ENCODE peak calls at places on chromosomes 6 and 20, in six cellular contexts. One of them, this sample, is unnamed.

GRCh38 chr20:1301031-1301529 is 27.9 kb downstream of the SDCBP2 start:
- DNase-seq in GM20000: no peak
- DNase-seq in cardiac fibroblast: peak; percentile 75
- DNase-seq in Panc1: no peak
- DNase-seq in H9: peak; percentile 73
- DNase-seq in foreskin fibroblast: peak; percentile 70
- DNase-seq in this sample: no peak

GRCh38 chr6:44263357-44264100 is 1.8 kb downstream of the NFKBIE start:
- DNase-seq in cardiac fibroblast: peak; percentile 31
- DNase-seq in Panc1: no peak
- DNase-seq in GM20000: peak; percentile 76
- DNase-seq in H9: no peak
- DNase-seq in foreskin fibroblast: no peak
- DNase-seq in this sample: no peak

GRCh38 chr6:40804905-40805304 is 217.7 kb upstream of the LRFN2 start:
- DNase-seq in foreskin fibroblast: no peak
- DNase-seq in GM20000: no peak
- DNase-seq in H9: no peak
- DNase-seq in Panc1: no peak
- DNase-seq in cardiac fibroblast: no peak
- DNase-seq in this sample: no peak

GRCh38 chr6:53803081-53803860 is 8.5 kb downstream of the LRRC1 start:
- DNase-seq in Panc1: no peak
- DNase-seq in GM20000: no peak
- DNase-seq in foreskin fibroblast: peak; percentile 28
- DNase-seq in cardiac fibroblast: no peak
- DNase-seq in H9: no peak
- DNase-seq in this sample: no peak

GRCh38 chr6:76644231-76644630 is 571.8 kb upstream of the IMPG1 start:
- DNase-seq in cardiac fibroblast: no peak
- DNase-seq in GM20000: no peak
- DNase-seq in Panc1: no peak
- DNase-seq in foreskin fibroblast: no peak
- DNase-seq in H9: no peak
- DNase-seq in this sample: no peak

GRCh38 chr6:126546771-126547170 is 206.9 kb downstream of the CENPW start:
- DNase-seq in Panc1: no peak
- DNase-seq in GM20000: no peak
- DNase-seq in H9: no peak
- DNase-seq in foreskin fibroblast: peak; percentile 15
- DNase-seq in cardiac fibroblast: no peak
- DNase-seq in this sample: no peak

GRCh38 chr20:44746367-44747165 is 901 bp downstream of the KCNK15 start:
- DNase-seq in H9: no peak
- DNase-seq in GM20000: no peak
- DNase-seq in foreskin fibroblast: no peak
- DNase-seq in Panc1: no peak
- DNase-seq in cardiac fibroblast: no peak
- DNase-seq in this sample: no peak

GRCh38 chr6:1502041-1502440 is 107.7 kb upstream of the FOXC1 start:
- DNase-seq in H9: no peak
- DNase-seq in Panc1: no peak
- DNase-seq in foreskin fibroblast: peak; percentile 62
- DNase-seq in cardiac fibroblast: peak; percentile 66
- DNase-seq in GM20000: no peak
- DNase-seq in this sample: no peak

GRCh38 chr20:42678895-42679294 is 510.8 kb downstream of the PTPRT start:
- DNase-seq in cardiac fibroblast: no peak
- DNase-seq in Panc1: no peak
- DNase-seq in foreskin fibroblast: no peak
- DNase-seq in GM20000: no peak
- DNase-seq in H9: peak; percentile 57
- DNase-seq in this sample: no peak

GRCh38 chr6:82145926-82146452 is 101.6 kb downstream of the IBTK start:
- DNase-seq in foreskin fibroblast: peak; percentile 14
- DNase-seq in H9: no peak
- DNase-seq in GM20000: no peak
- DNase-seq in cardiac fibroblast: no peak
- DNase-seq in Panc1: no peak
- DNase-seq in this sample: no peak

GRCh38 chr6:137849076-137849708 is 17.9 kb upstream of the TNFAIP3 start:
- DNase-seq in GM20000: no peak
- DNase-seq in cardiac fibroblast: peak; percentile 57
- DNase-seq in Panc1: no peak
- DNase-seq in foreskin fibroblast: peak; percentile 59
- DNase-seq in H9: no peak
- DNase-seq in this sample: no peak

GRCh38 chr20:41087777-41088176 is 49.6 kb upstream of the PLCG1 start:
- DNase-seq in foreskin fibroblast: no peak
- DNase-seq in H9: no peak
- DNase-seq in cardiac fibroblast: no peak
- DNase-seq in Panc1: no peak
- DNase-seq in GM20000: no peak
- DNase-seq in this sample: no peak

GRCh38 chr6:15352884-15353283 is 107.0 kb downstream of the JARID2 start:
- DNase-seq in foreskin fibroblast: no peak
- DNase-seq in Panc1: no peak
- DNase-seq in GM20000: no peak
- DNase-seq in cardiac fibroblast: peak; percentile 54
- DNase-seq in H9: no peak
- DNase-seq in this sample: no peak

GRCh38 chr6:47061631-47062300 is 19.6 kb upstream of the ADGRF1 start:
- DNase-seq in H9: no peak
- DNase-seq in GM20000: no peak
- DNase-seq in foreskin fibroblast: peak; percentile 36
- DNase-seq in Panc1: no peak
- DNase-seq in cardiac fibroblast: peak; percentile 63
- DNase-seq in this sample: no peak

GRCh38 chr6:119318176-119318575 is 31.4 kb downstream of the MAN1A1 start:
- DNase-seq in cardiac fibroblast: no peak
- DNase-seq in foreskin fibroblast: no peak
- DNase-seq in Panc1: no peak
- DNase-seq in H9: no peak
- DNase-seq in GM20000: no peak
- DNase-seq in this sample: no peak

GRCh38 chr20:61933951-61934715 is 131.5 kb downstream of the TAF4 start:
- DNase-seq in cardiac fibroblast: no peak
- DNase-seq in foreskin fibroblast: no peak
- DNase-seq in H9: no peak
- DNase-seq in GM20000: no peak
- DNase-seq in Panc1: no peak
- DNase-seq in this sample: no peak

GRCh38 chr6:135146160-135146920 is 34.8 kb upstream of the MYB start:
- DNase-seq in H9: no peak
- DNase-seq in cardiac fibroblast: peak; percentile 6
- DNase-seq in foreskin fibroblast: peak; percentile 49
- DNase-seq in Panc1: no peak
- DNase-seq in GM20000: no peak
- DNase-seq in this sample: no peak

GRCh38 chr6:2938632-2939083 is 32.7 kb downstream of the SERPINB6 start:
- DNase-seq in foreskin fibroblast: no peak
- DNase-seq in cardiac fibroblast: peak; percentile 31
- DNase-seq in GM20000: no peak
- DNase-seq in Panc1: no peak
- DNase-seq in H9: no peak
- DNase-seq in this sample: no peak

GRCh38 chr6:134035823-134036296 is 16.6 kb downstream of the SLC2A12 start:
- DNase-seq in Panc1: peak; percentile 66
- DNase-seq in foreskin fibroblast: peak; percentile 72
- DNase-seq in cardiac fibroblast: peak; percentile 49
- DNase-seq in GM20000: no peak
- DNase-seq in H9: no peak
- DNase-seq in this sample: no peak

GRCh38 chr20:23415958-23416583 is 5.2 kb downstream of the NAPB start:
- DNase-seq in Panc1: no peak
- DNase-seq in GM20000: no peak
- DNase-seq in cardiac fibroblast: no peak
- DNase-seq in H9: no peak
- DNase-seq in foreskin fibroblast: peak; percentile 22
- DNase-seq in this sample: no peak

GRCh38 chr6:107641500-107641931 is 151.6 kb downstream of the SOBP start:
- DNase-seq in GM20000: no peak
- DNase-seq in foreskin fibroblast: no peak
- DNase-seq in H9: no peak
- DNase-seq in cardiac fibroblast: no peak
- DNase-seq in Panc1: no peak
- DNase-seq in this sample: no peak

GRCh38 chr20:25136643-25137559 is 55.0 kb upstream of the VSX1 start:
- DNase-seq in Panc1: peak; percentile 39
- DNase-seq in H9: no peak
- DNase-seq in GM20000: no peak
- DNase-seq in cardiac fibroblast: peak; percentile 96
- DNase-seq in foreskin fibroblast: peak; percentile 95
- DNase-seq in this sample: no peak

GRCh38 chr20:33826270-33826897 is 15.2 kb downstream of the CHMP4B start:
- DNase-seq in H9: peak; percentile 67
- DNase-seq in GM20000: no peak
- DNase-seq in Panc1: no peak
- DNase-seq in cardiac fibroblast: no peak
- DNase-seq in foreskin fibroblast: no peak
- DNase-seq in this sample: no peak

GRCh38 chr6:139886396-139886795 is 511.9 kb upstream of the CITED2 start:
- DNase-seq in foreskin fibroblast: no peak
- DNase-seq in H9: no peak
- DNase-seq in Panc1: no peak
- DNase-seq in cardiac fibroblast: no peak
- DNase-seq in GM20000: no peak
- DNase-seq in this sample: no peak

GRCh38 chr6:119350202-119351004 is 842 bp upstream of the MAN1A1 start:
- DNase-seq in Panc1: peak; percentile 15
- DNase-seq in GM20000: peak; percentile 60
- DNase-seq in cardiac fibroblast: peak; percentile 84
- DNase-seq in H9: no peak
- DNase-seq in foreskin fibroblast: peak; percentile 77
- DNase-seq in this sample: peak; percentile 60

GRCh38 chr6:23445157-23445710 is 680.8 kb upstream of the NRSN1 start:
- DNase-seq in GM20000: no peak
- DNase-seq in H9: no peak
- DNase-seq in Panc1: no peak
- DNase-seq in foreskin fibroblast: peak; percentile 69
- DNase-seq in cardiac fibroblast: peak; percentile 59
- DNase-seq in this sample: no peak

GRCh38 chr6:23441813-23442212 is 684.2 kb upstream of the NRSN1 start:
- DNase-seq in GM20000: no peak
- DNase-seq in foreskin fibroblast: no peak
- DNase-seq in Panc1: no peak
- DNase-seq in H9: no peak
- DNase-seq in cardiac fibroblast: no peak
- DNase-seq in this sample: no peak

GRCh38 chr6:23446394-23447001 is 679.5 kb upstream of the NRSN1 start:
- DNase-seq in Panc1: peak; percentile 12
- DNase-seq in foreskin fibroblast: peak; percentile 79
- DNase-seq in GM20000: no peak
- DNase-seq in H9: no peak
- DNase-seq in cardiac fibroblast: peak; percentile 63
- DNase-seq in this sample: no peak
- TF ChIP-seq CTCF in Panc1: peak; percentile 60
- TF ChIP-seq CTCF in foreskin fibroblast: peak; percentile 74
- TF ChIP-seq CTCF in GM20000: no peak
- TF ChIP-seq CTCF in H9: peak; percentile 67
- TF ChIP-seq CTCF in cardiac fibroblast: peak; percentile 62
- TF ChIP-seq CTCF in this sample: no peak

GRCh38 chr20:36217226-36217625 is 19.1 kb upstream of the AAR2 start:
- DNase-seq in foreskin fibroblast: no peak
- DNase-seq in Panc1: no peak
- DNase-seq in cardiac fibroblast: no peak
- DNase-seq in H9: peak; percentile 87
- DNase-seq in GM20000: no peak
- DNase-seq in this sample: no peak
- TF ChIP-seq CTCF in foreskin fibroblast: no peak
- TF ChIP-seq CTCF in Panc1: no peak
- TF ChIP-seq CTCF in cardiac fibroblast: no peak
- TF ChIP-seq CTCF in H9: peak; percentile 78
- TF ChIP-seq CTCF in GM20000: no peak
- TF ChIP-seq CTCF in this sample: peak; percentile 10

DNA sequence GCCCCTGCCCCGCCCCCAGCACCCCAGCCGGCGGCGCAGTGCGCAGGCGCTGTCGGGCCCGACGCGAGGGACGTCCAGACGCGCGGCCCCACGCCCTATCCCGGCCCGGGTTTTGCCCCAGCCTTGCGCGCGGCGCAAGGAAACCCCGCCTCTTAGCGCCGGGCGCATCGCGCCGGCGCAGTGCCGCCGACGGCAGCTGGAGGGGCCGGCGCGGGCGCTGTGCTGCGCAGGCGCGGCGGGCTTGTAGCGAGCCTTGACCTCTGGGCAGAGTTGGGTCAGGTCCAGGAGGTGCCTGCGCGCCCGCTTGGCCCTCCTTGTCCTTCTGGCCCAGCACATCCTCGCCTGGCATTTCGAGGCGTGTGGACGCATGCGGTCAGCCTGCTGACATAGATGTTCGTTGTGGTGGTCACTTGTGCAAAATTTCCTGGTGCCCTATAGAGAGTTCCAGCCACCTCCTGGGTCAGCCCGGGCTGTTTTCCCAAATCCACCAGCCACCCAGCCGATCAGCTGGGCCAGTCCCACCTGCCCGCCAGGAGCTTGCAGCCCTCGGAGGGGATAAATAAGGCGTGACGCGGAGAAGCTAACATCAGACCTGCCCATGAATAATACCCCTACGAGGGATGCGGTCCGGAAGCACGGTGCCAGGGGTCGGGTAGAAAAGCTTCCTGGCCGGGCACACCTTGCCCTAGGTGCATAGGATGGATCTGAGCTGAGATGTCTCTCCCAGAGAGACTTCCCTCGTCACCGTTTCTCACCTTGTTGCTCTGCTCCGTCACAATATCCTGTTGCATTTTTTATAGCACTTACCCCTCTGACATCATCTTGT is 423 bp upstream of the PRELID3B start:
- DNase-seq in cardiac fibroblast: peak; percentile 95
- DNase-seq in foreskin fibroblast: peak; percentile 98
- DNase-seq in H9: peak; percentile 94
- DNase-seq in Panc1: peak; percentile 64
- DNase-seq in GM20000: peak; percentile 99
- DNase-seq in this sample: peak; percentile 63
- TF ChIP-seq CTCF in cardiac fibroblast: no peak
- TF ChIP-seq CTCF in foreskin fibroblast: no peak
- TF ChIP-seq CTCF in H9: no peak
- TF ChIP-seq CTCF in Panc1: no peak
- TF ChIP-seq CTCF in GM20000: no peak
- TF ChIP-seq CTCF in this sample: no peak

DNA sequence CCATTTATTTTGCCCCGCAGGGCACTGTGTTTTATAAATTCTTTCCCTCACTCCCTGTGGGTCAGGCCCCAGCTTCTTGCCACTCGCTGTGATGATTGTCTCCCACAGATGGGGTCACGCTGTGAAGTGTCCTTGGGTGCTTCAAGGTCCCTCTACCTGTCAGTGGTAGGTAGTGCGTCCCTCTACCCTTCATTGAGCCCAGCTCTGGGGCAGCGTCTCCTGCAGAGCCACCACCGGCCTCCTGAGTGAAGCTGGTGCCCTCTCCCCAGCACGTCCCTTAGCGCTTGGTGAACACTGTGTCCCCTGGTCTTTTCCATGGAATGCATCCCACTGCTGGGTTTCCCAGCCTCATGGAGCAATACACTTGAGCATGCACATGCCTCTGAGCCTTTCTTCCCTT is 108.2 kb downstream of the NRN1 start:
- DNase-seq in GM20000: no peak
- DNase-seq in Panc1: no peak
- DNase-seq in foreskin fibroblast: no peak
- DNase-seq in cardiac fibroblast: no peak
- DNase-seq in H9: peak; percentile 37
- DNase-seq in this sample: no peak
- TF ChIP-seq CTCF in GM20000: peak; percentile 12
- TF ChIP-seq CTCF in Panc1: no peak
- TF ChIP-seq CTCF in foreskin fibroblast: no peak
- TF ChIP-seq CTCF in cardiac fibroblast: no peak
- TF ChIP-seq CTCF in H9: peak; percentile 44
- TF ChIP-seq CTCF in this sample: peak; percentile 30